ENCODE peak calls at places on chromosomes 3 and 15, in five cellular contexts. E, S, Q, C and Y are unnamed samples.

GRCh38 chr15:59553879-59554735 is 57.5 kb upstream of the GCNT3 start:
- DNase-seq in E (peak; percentile 92), S (peak; percentile 19), Q (no peak), C (no peak), Y (no peak)

GRCh38 chr3:73695841-73696240 is 71.1 kb upstream of the PDZRN3 start:
- DNase-seq in E (peak; percentile 36), S (no peak), Q (no peak), C (no peak), Y (no peak)

GRCh38 chr15:48925714-48926223 is 38.0 kb downstream of the SHC4 start:
- DNase-seq in E (peak; percentile 90), S (no peak), Q (no peak), C (peak; percentile 67), Y (no peak)

GRCh38 chr3:187281191-187281714 is 10.3 kb downstream of the MASP1 start:
- DNase-seq in E (peak; percentile 91), S (no peak), Q (no peak), C (no peak), Y (no peak)

GRCh38 chr3:173932624-173933023 is 535.1 kb downstream of the NLGN1 start:
- DNase-seq in E (peak; percentile 39), S (no peak), Q (no peak), C (no peak), Y (no peak)

GRCh38 chr3:171001250-171001893 is 25.1 kb downstream of the SLC2A2 start:
- DNase-seq in E (no peak), S (no peak), Q (no peak), C (no peak), Y (no peak)

GRCh38 chr3:12193485-12194165 is 34.9 kb upstream of the TIMP4 start:
- DNase-seq in E (peak; percentile 99), S (no peak), Q (peak; percentile 45), C (peak; percentile 72), Y (peak; percentile 71)

GRCh38 chr15:31457631-31458526 is 131.2 kb downstream of the KLF13 start:
- DNase-seq in E (peak; percentile 71), S (no peak), Q (no peak), C (peak; percentile 47), Y (no peak)

GRCh38 chr3:168894204-168894603 is 769.3 kb downstream of the MECOM start:
- DNase-seq in E (no peak), S (no peak), Q (no peak), C (no peak), Y (no peak)

GRCh38 chr3:134212898-134213665 is 37.6 kb downstream of the RYK start:
- DNase-seq in E (peak; percentile 81), S (peak; percentile 89), Q (peak; percentile 71), C (peak; percentile 99), Y (peak; percentile 84)

GRCh38 chr3:55331524-55331923 is 155.6 kb downstream of the WNT5A start:
- DNase-seq in E (no peak), S (no peak), Q (no peak), C (no peak), Y (no peak)

GRCh38 chr3:50275996-50276761 is 2.7 kb upstream of the LSMEM2 start:
- DNase-seq in E (no peak), S (no peak), Q (no peak), C (no peak), Y (no peak)

GRCh38 chr3:149120051-149120972 is 9.1 kb upstream of the HPS3 start:
- DNase-seq in E (peak; percentile 88), S (no peak), Q (peak; percentile 67), C (no peak), Y (no peak)

GRCh38 chr3:65619391-65620298 is 419.1 kb downstream of the MAGI1 start:
- DNase-seq in E (peak; percentile 52), S (peak; percentile 37), Q (no peak), C (no peak), Y (no peak)

GRCh38 chr3:99774467-99774866 is 43.2 kb upstream of the CMSS1 start:
- DNase-seq in E (peak; percentile 86), S (no peak), Q (peak; percentile 18), C (no peak), Y (no peak)

GRCh38 chr3:64399205-64399800 is 174.0 kb upstream of the PRICKLE2 start:
- DNase-seq in E (peak; percentile 79), S (peak; percentile 63), Q (peak; percentile 39), C (no peak), Y (no peak)